ENCODE peak calls at places on chromosomes 16 and 17, in eight cellular contexts. H is lower leg skin, O is esophagus squamous epithelium, M is tibial nerve, Q is transverse colon, E is adrenal gland, Z is breast epithelium, B is stomach. I is an unnamed sample.

GRCh38 chr16:79767597-79768280 is 167.2 kb upstream of the MAF start:
- DNase-seq in H (no peak), O (no peak), M (peak; percentile 9), Q (peak; percentile 57), E (peak; percentile 48), Z (no peak), B (peak; percentile 40), I (no peak)

GRCh38 chr16:24074574-24074973 is 181.6 kb upstream of the CACNG3 start:
- DNase-seq in H (no peak), O (no peak), M (no peak), Q (no peak), E (no peak), Z (no peak), B (no peak), I (no peak)

GRCh38 chr16:88478115-88478514 is 25.0 kb downstream of the ZFPM1 start:
- DNase-seq in H (no peak), O (no peak), M (no peak), Q (no peak), E (no peak), Z (no peak), B (no peak), I (no peak)

GRCh38 chr16:49928176-49928892 is 72.4 kb upstream of the ZNF423 start:
- DNase-seq in H (no peak), O (no peak), M (no peak), Q (no peak), E (no peak), Z (no peak), B (no peak), I (no peak)

GRCh38 chr17:29250666-29251065 is 4.0 kb downstream of the CRYBA1 start:
- DNase-seq in H (no peak), O (no peak), M (no peak), Q (no peak), E (no peak), Z (no peak), B (no peak), I (no peak)

GRCh38 chr17:73455050-73455687 is 143.4 kb upstream of the CDC42EP4 start:
- DNase-seq in H (no peak), O (no peak), M (no peak), Q (peak; percentile 26), E (no peak), Z (peak; percentile 73), B (peak; percentile 46), I (no peak)

GRCh38 chr17:67422887-67423286 is 45.8 kb downstream of the PITPNC1 start:
- DNase-seq in H (no peak), O (no peak), M (no peak), Q (peak; percentile 32), E (no peak), Z (no peak), B (no peak), I (no peak)

GRCh38 chr16:89593841-89594240 is 18.3 kb downstream of the CPNE7 start:
- DNase-seq in H (no peak), O (no peak), M (no peak), Q (no peak), E (no peak), Z (no peak), B (no peak), I (no peak)

GRCh38 chr17:69335018-69335417 is 8.1 kb upstream of the ABCA5 start:
- DNase-seq in H (no peak), O (no peak), M (no peak), Q (no peak), E (no peak), Z (no peak), B (no peak), I (no peak)

GRCh38 chr16:14364386-14365199 is 265.5 kb downstream of the PARN start:
- DNase-seq in H (no peak), O (no peak), M (no peak), Q (no peak), E (no peak), Z (no peak), B (peak; percentile 35), I (no peak)

GRCh38 chr17:78252111-78252634 is 20.7 kb downstream of the TMEM235 start:
- DNase-seq in H (no peak), O (no peak), M (no peak), Q (peak; percentile 69), E (no peak), Z (no peak), B (peak; percentile 37), I (no peak)

GRCh38 chr17:10182785-10183184 is 15.6 kb downstream of the GAS7 start:
- DNase-seq in H (no peak), O (no peak), M (no peak), Q (no peak), E (no peak), Z (no peak), B (no peak), I (no peak)

GRCh38 chr16:4376126-4376819 is 4.6 kb downstream of the VASN start:
- DNase-seq in H (peak; percentile 97), O (no peak), M (peak; percentile 86), Q (peak; percentile 76), E (peak; percentile 95), Z (peak; percentile 71), B (peak; percentile 96), I (peak; percentile 95)

GRCh38 chr17:570403-570802 is 144.2 kb downstream of the VPS53 start:
- DNase-seq in H (no peak), O (no peak), M (no peak), Q (no peak), E (no peak), Z (no peak), B (no peak), I (no peak)

GRCh38 chr16:30748634-30749445 is 615 bp downstream of the PHKG2 start:
- DNase-seq in H (no peak), O (no peak), M (no peak), Q (peak; percentile 58), E (peak; percentile 65), Z (no peak), B (no peak), I (no peak)

GRCh38 chr17:64750478-64750877 is 88.4 kb upstream of the SMURF2 start:
- DNase-seq in H (peak; percentile 80), O (no peak), M (no peak), Q (no peak), E (no peak), Z (no peak), B (no peak), I (no peak)

GRCh38 chr16:88549671-88550643 is 20.2 kb upstream of the ZC3H18 start:
- DNase-seq in H (no peak), O (no peak), M (no peak), Q (no peak), E (no peak), Z (no peak), B (no peak), I (no peak)

DNA sequence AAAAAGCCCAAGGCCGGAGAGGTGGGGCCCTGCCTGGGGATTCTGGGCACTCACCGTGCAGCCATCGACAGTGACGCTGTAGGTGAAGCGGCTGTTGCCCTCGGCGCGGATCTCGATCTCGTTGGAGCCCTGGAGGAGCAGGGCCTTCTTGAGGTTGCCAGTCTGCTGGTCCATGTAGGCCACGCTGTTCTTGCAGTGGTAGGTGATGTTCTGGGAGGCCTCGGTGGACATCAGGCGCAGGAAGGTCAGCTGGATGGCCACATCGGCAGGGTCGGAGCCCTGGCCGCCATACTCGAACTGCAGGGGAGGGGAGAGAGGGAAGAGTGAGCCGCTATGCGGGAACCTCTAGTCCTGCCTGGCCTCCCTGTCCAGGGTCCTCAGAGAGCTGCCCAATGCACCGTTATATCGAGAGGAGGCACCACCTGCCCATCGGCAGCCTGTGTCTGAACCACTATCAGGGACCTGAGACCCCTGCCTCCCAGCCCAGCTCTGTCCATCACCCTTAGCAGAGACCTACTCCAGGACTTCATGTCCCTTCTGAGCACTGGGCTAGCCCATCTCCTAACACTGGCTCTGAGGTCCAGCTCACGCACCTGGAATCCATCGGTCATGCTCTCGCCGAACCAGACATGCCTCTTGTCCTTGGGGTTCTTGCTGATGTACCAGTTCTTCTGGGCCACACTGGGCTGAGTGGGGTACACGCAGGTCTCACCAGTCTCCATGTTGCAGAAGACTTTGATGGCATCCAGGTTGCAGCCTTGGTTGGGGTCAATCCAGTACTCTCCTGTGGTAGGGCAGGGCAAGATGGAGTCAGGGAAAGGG is 15.5 kb downstream of the COL1A1 start:
- DNase-seq in H (no peak), O (no peak), M (no peak), Q (no peak), E (no peak), Z (no peak), B (no peak), I (no peak)
- TF ChIP-seq POLR2A in H (no peak), O (no peak), M (no peak), Q (no peak), E (no peak), Z (no peak), B (no peak), I (no peak)

GRCh38 chr17:42744806-42745617 is at the start of gene EZH1:
- DNase-seq in H (peak; percentile 97), O (peak; percentile 23), M (peak; percentile 78), Q (peak; percentile 93), E (peak; percentile 90), Z (peak; percentile 91), B (peak; percentile 94), I (peak; percentile 96)
- TF ChIP-seq POLR2A in H (peak; percentile 45), O (peak; percentile 19), M (peak; percentile 61), Q (peak; percentile 85), E (no peak), Z (peak; percentile 86), B (no peak), I (peak; percentile 55)

GRCh38 chr16:28121527-28121926 is 58.0 kb upstream of the GSG1L start:
- DNase-seq in H (no peak), O (no peak), M (no peak), Q (no peak), E (no peak), Z (no peak), B (no peak), I (no peak)

GRCh38 chr16:28112908-28113307 is 49.4 kb upstream of the GSG1L start:
- DNase-seq in H (no peak), O (no peak), M (no peak), Q (no peak), E (no peak), Z (no peak), B (no peak), I (no peak)

GRCh38 chr16:28117168-28117565 is 53.7 kb upstream of the GSG1L start:
- DNase-seq in H (no peak), O (no peak), M (no peak), Q (no peak), E (no peak), Z (no peak), B (no peak), I (no peak)

GRCh38 chr16:28120754-28121153 is 57.2 kb upstream of the GSG1L start:
- DNase-seq in H (no peak), O (no peak), M (no peak), Q (no peak), E (no peak), Z (no peak), B (no peak), I (no peak)

GRCh38 chr16:28118636-28119035 is 55.1 kb upstream of the GSG1L start:
- DNase-seq in H (no peak), O (no peak), M (no peak), Q (no peak), E (no peak), Z (no peak), B (no peak), I (no peak)
- TF ChIP-seq POLR2A in H (no peak), O (no peak), M (no peak), Q (no peak), E (no peak), Z (no peak), B (no peak), I (no peak)

DNA sequence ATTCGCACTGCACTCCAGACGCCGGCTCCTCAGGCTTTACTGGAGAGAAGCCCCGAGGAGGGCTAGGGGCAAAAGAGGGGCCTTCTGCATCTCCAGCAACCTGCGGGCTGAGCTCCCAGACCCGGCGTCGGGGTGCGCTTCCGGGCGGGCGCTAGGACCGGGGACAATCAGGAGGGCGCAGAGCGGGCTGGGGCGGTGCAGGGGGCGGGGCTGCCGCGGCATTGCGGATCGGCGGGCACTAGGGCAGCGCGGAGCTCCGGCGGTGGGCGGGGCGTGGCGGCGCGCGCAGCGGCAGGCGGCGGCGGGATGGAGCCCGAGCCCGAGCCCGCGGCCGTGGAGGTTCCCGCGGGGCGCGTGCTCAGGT is at the start of gene TSEN54:
- DNase-seq in H (peak; percentile 99), O (peak; percentile 54), M (peak; percentile 86), Q (peak; percentile 97), E (peak; percentile 90), Z (peak; percentile 94), B (peak; percentile 96), I (peak; percentile 96)
- TF ChIP-seq POLR2A in H (no peak), O (no peak), M (no peak), Q (no peak), E (no peak), Z (no peak), B (no peak), I (no peak)